ENCODE peak calls at places on chromosomes 12 and 14, in seven cellular contexts. One of them, this sample, is unnamed.

GRCh38 chr12:3117144-3117581 is 40.0 kb downstream of the TSPAN9 start:
- DNase-seq in activated CD8-positive, alpha-beta memory T cell treated with anti-CD3 and anti-CD28 coated beads for 4 hours: no peak
- DNase-seq in ELR: peak
- DNase-seq in left colon: no peak
- DNase-seq in activated CD4-positive, CD25-positive, alpha-beta regulatory T cell treated with anti-CD3 and anti-CD28 coated beads, Interleukin-2, amount 50 U/mL, for 72 hours: no peak
- DNase-seq in heart left ventricle: no peak
- DNase-seq in GM13976: no peak
- DNase-seq in this sample: no peak

GRCh38 chr14:39488600-39488999 is 56.4 kb upstream of the FBXO33 start:
- DNase-seq in activated CD8-positive, alpha-beta memory T cell treated with anti-CD3 and anti-CD28 coated beads for 4 hours: no peak
- DNase-seq in ELR: no peak
- DNase-seq in left colon: no peak
- DNase-seq in activated CD4-positive, CD25-positive, alpha-beta regulatory T cell treated with anti-CD3 and anti-CD28 coated beads, Interleukin-2, amount 50 U/mL, for 72 hours: no peak
- DNase-seq in heart left ventricle: no peak
- DNase-seq in GM13976: no peak
- DNase-seq in this sample: no peak

GRCh38 chr12:57838594-57839302 is 7.8 kb downstream of the CTDSP2 start:
- DNase-seq in activated CD8-positive, alpha-beta memory T cell treated with anti-CD3 and anti-CD28 coated beads for 4 hours: no peak
- DNase-seq in ELR: peak
- DNase-seq in left colon: no peak
- DNase-seq in activated CD4-positive, CD25-positive, alpha-beta regulatory T cell treated with anti-CD3 and anti-CD28 coated beads, Interleukin-2, amount 50 U/mL, for 72 hours: no peak
- DNase-seq in heart left ventricle: no peak
- DNase-seq in GM13976: no peak
- DNase-seq in this sample: no peak

GRCh38 chr12:106506691-106507090 is 76.1 kb upstream of the RFX4 start:
- DNase-seq in activated CD8-positive, alpha-beta memory T cell treated with anti-CD3 and anti-CD28 coated beads for 4 hours: no peak
- DNase-seq in ELR: no peak
- DNase-seq in left colon: no peak
- DNase-seq in activated CD4-positive, CD25-positive, alpha-beta regulatory T cell treated with anti-CD3 and anti-CD28 coated beads, Interleukin-2, amount 50 U/mL, for 72 hours: no peak
- DNase-seq in heart left ventricle: no peak
- DNase-seq in GM13976: no peak
- DNase-seq in this sample: no peak

GRCh38 chr12:22880331-22880730 is 255.4 kb downstream of the ETNK1 start:
- DNase-seq in activated CD8-positive, alpha-beta memory T cell treated with anti-CD3 and anti-CD28 coated beads for 4 hours: no peak
- DNase-seq in ELR: no peak
- DNase-seq in left colon: no peak
- DNase-seq in activated CD4-positive, CD25-positive, alpha-beta regulatory T cell treated with anti-CD3 and anti-CD28 coated beads, Interleukin-2, amount 50 U/mL, for 72 hours: no peak
- DNase-seq in heart left ventricle: no peak
- DNase-seq in GM13976: no peak
- DNase-seq in this sample: no peak

GRCh38 chr12:20631711-20632110 is 63.4 kb upstream of the SLCO1C1 start:
- DNase-seq in activated CD8-positive, alpha-beta memory T cell treated with anti-CD3 and anti-CD28 coated beads for 4 hours: no peak
- DNase-seq in ELR: no peak
- DNase-seq in left colon: no peak
- DNase-seq in activated CD4-positive, CD25-positive, alpha-beta regulatory T cell treated with anti-CD3 and anti-CD28 coated beads, Interleukin-2, amount 50 U/mL, for 72 hours: no peak
- DNase-seq in heart left ventricle: no peak
- DNase-seq in GM13976: no peak
- DNase-seq in this sample: no peak

GRCh38 chr12:70854871-70855578 is 65.5 kb downstream of the PTPRR start:
- DNase-seq in activated CD8-positive, alpha-beta memory T cell treated with anti-CD3 and anti-CD28 coated beads for 4 hours: no peak
- DNase-seq in ELR: no peak
- DNase-seq in left colon: no peak
- DNase-seq in activated CD4-positive, CD25-positive, alpha-beta regulatory T cell treated with anti-CD3 and anti-CD28 coated beads, Interleukin-2, amount 50 U/mL, for 72 hours: no peak
- DNase-seq in heart left ventricle: no peak
- DNase-seq in GM13976: no peak
- DNase-seq in this sample: no peak

GRCh38 chr14:61217516-61217915 is 63.6 kb downstream of the TMEM30B start:
- DNase-seq in activated CD8-positive, alpha-beta memory T cell treated with anti-CD3 and anti-CD28 coated beads for 4 hours: no peak
- DNase-seq in ELR: no peak
- DNase-seq in left colon: no peak
- DNase-seq in activated CD4-positive, CD25-positive, alpha-beta regulatory T cell treated with anti-CD3 and anti-CD28 coated beads, Interleukin-2, amount 50 U/mL, for 72 hours: no peak
- DNase-seq in heart left ventricle: no peak
- DNase-seq in GM13976: no peak
- DNase-seq in this sample: no peak

GRCh38 chr12:106226884-106227640 is 20.8 kb downstream of the CKAP4 start:
- DNase-seq in activated CD8-positive, alpha-beta memory T cell treated with anti-CD3 and anti-CD28 coated beads for 4 hours: no peak
- DNase-seq in ELR: peak
- DNase-seq in left colon: peak
- DNase-seq in activated CD4-positive, CD25-positive, alpha-beta regulatory T cell treated with anti-CD3 and anti-CD28 coated beads, Interleukin-2, amount 50 U/mL, for 72 hours: no peak
- DNase-seq in heart left ventricle: peak
- DNase-seq in GM13976: peak
- DNase-seq in this sample: no peak

GRCh38 chr12:11496157-11496851 is 100.9 kb upstream of the PRB2 start:
- DNase-seq in activated CD8-positive, alpha-beta memory T cell treated with anti-CD3 and anti-CD28 coated beads for 4 hours: no peak
- DNase-seq in ELR: no peak
- DNase-seq in left colon: no peak
- DNase-seq in activated CD4-positive, CD25-positive, alpha-beta regulatory T cell treated with anti-CD3 and anti-CD28 coated beads, Interleukin-2, amount 50 U/mL, for 72 hours: no peak
- DNase-seq in heart left ventricle: no peak
- DNase-seq in GM13976: no peak
- DNase-seq in this sample: no peak

GRCh38 chr12:49294086-49294803 is 702 bp upstream of the PRPH start:
- DNase-seq in activated CD8-positive, alpha-beta memory T cell treated with anti-CD3 and anti-CD28 coated beads for 4 hours: no peak
- DNase-seq in ELR: no peak
- DNase-seq in left colon: no peak
- DNase-seq in activated CD4-positive, CD25-positive, alpha-beta regulatory T cell treated with anti-CD3 and anti-CD28 coated beads, Interleukin-2, amount 50 U/mL, for 72 hours: no peak
- DNase-seq in heart left ventricle: no peak
- DNase-seq in GM13976: peak
- DNase-seq in this sample: no peak

GRCh38 chr12:67994046-67994445 is 4.8 kb downstream of the IFNG-AS1 start:
- DNase-seq in activated CD8-positive, alpha-beta memory T cell treated with anti-CD3 and anti-CD28 coated beads for 4 hours: no peak
- DNase-seq in ELR: no peak
- DNase-seq in left colon: no peak
- DNase-seq in activated CD4-positive, CD25-positive, alpha-beta regulatory T cell treated with anti-CD3 and anti-CD28 coated beads, Interleukin-2, amount 50 U/mL, for 72 hours: no peak
- DNase-seq in heart left ventricle: no peak
- DNase-seq in GM13976: no peak
- DNase-seq in this sample: no peak

GRCh38 chr14:76133103-76133502 is 18.6 kb upstream of the GPATCH2L start:
- DNase-seq in activated CD8-positive, alpha-beta memory T cell treated with anti-CD3 and anti-CD28 coated beads for 4 hours: no peak
- DNase-seq in ELR: peak
- DNase-seq in left colon: no peak
- DNase-seq in activated CD4-positive, CD25-positive, alpha-beta regulatory T cell treated with anti-CD3 and anti-CD28 coated beads, Interleukin-2, amount 50 U/mL, for 72 hours: no peak
- DNase-seq in heart left ventricle: no peak
- DNase-seq in GM13976: peak
- DNase-seq in this sample: no peak

GRCh38 chr12:109645708-109646107 is 67.9 kb upstream of the FAM222A start:
- DNase-seq in activated CD8-positive, alpha-beta memory T cell treated with anti-CD3 and anti-CD28 coated beads for 4 hours: no peak
- DNase-seq in ELR: no peak
- DNase-seq in left colon: no peak
- DNase-seq in activated CD4-positive, CD25-positive, alpha-beta regulatory T cell treated with anti-CD3 and anti-CD28 coated beads, Interleukin-2, amount 50 U/mL, for 72 hours: no peak
- DNase-seq in heart left ventricle: no peak
- DNase-seq in GM13976: no peak
- DNase-seq in this sample: peak

GRCh38 chr12:113333877-113334785 is 778 bp downstream of the SLC8B1 start:
- DNase-seq in activated CD8-positive, alpha-beta memory T cell treated with anti-CD3 and anti-CD28 coated beads for 4 hours: no peak
- DNase-seq in ELR: no peak
- DNase-seq in left colon: peak
- DNase-seq in activated CD4-positive, CD25-positive, alpha-beta regulatory T cell treated with anti-CD3 and anti-CD28 coated beads, Interleukin-2, amount 50 U/mL, for 72 hours: peak
- DNase-seq in heart left ventricle: no peak
- DNase-seq in GM13976: no peak
- DNase-seq in this sample: no peak

GRCh38 chr14:95445676-95446075 is 70.8 kb downstream of the SYNE3 start:
- DNase-seq in activated CD8-positive, alpha-beta memory T cell treated with anti-CD3 and anti-CD28 coated beads for 4 hours: no peak
- DNase-seq in ELR: no peak
- DNase-seq in left colon: no peak
- DNase-seq in activated CD4-positive, CD25-positive, alpha-beta regulatory T cell treated with anti-CD3 and anti-CD28 coated beads, Interleukin-2, amount 50 U/mL, for 72 hours: no peak
- DNase-seq in heart left ventricle: no peak
- DNase-seq in GM13976: no peak
- DNase-seq in this sample: no peak

GRCh38 chr14:68786491-68787234 is 6.2 kb downstream of the ZFP36L1 start:
- DNase-seq in activated CD8-positive, alpha-beta memory T cell treated with anti-CD3 and anti-CD28 coated beads for 4 hours: no peak
- DNase-seq in ELR: peak
- DNase-seq in left colon: peak
- DNase-seq in activated CD4-positive, CD25-positive, alpha-beta regulatory T cell treated with anti-CD3 and anti-CD28 coated beads, Interleukin-2, amount 50 U/mL, for 72 hours: no peak
- DNase-seq in heart left ventricle: no peak
- DNase-seq in GM13976: no peak
- DNase-seq in this sample: no peak

GRCh38 chr12:1505151-1505450 is 89.3 kb downstream of the FBXL14 start:
- DNase-seq in activated CD8-positive, alpha-beta memory T cell treated with anti-CD3 and anti-CD28 coated beads for 4 hours: no peak
- DNase-seq in ELR: no peak
- DNase-seq in left colon: no peak
- DNase-seq in activated CD4-positive, CD25-positive, alpha-beta regulatory T cell treated with anti-CD3 and anti-CD28 coated beads, Interleukin-2, amount 50 U/mL, for 72 hours: no peak
- DNase-seq in heart left ventricle: no peak
- DNase-seq in GM13976: no peak
- DNase-seq in this sample: no peak

GRCh38 chr12:15474766-15475165 is 152.5 kb downstream of the PTPRO start:
- DNase-seq in activated CD8-positive, alpha-beta memory T cell treated with anti-CD3 and anti-CD28 coated beads for 4 hours: no peak
- DNase-seq in ELR: no peak
- DNase-seq in left colon: no peak
- DNase-seq in activated CD4-positive, CD25-positive, alpha-beta regulatory T cell treated with anti-CD3 and anti-CD28 coated beads, Interleukin-2, amount 50 U/mL, for 72 hours: no peak
- DNase-seq in heart left ventricle: no peak
- DNase-seq in GM13976: no peak
- DNase-seq in this sample: no peak

GRCh38 chr12:119988440-119988787 is 622 bp upstream of the BICDL1 start:
- DNase-seq in activated CD8-positive, alpha-beta memory T cell treated with anti-CD3 and anti-CD28 coated beads for 4 hours: no peak
- DNase-seq in ELR: peak
- DNase-seq in left colon: no peak
- DNase-seq in activated CD4-positive, CD25-positive, alpha-beta regulatory T cell treated with anti-CD3 and anti-CD28 coated beads, Interleukin-2, amount 50 U/mL, for 72 hours: no peak
- DNase-seq in heart left ventricle: no peak
- DNase-seq in GM13976: no peak
- DNase-seq in this sample: no peak

This sample was measured in natural killer cell treated with Interleukin-12 subunit alpha and Interleukin-12 subunit beta and Interleukin-15 and Interleukin-18, amount 100 ng/mL, for 72 hours.